ENCODE peak calls at places on chromosomes 12 and 14, in five cellular contexts. One of them, this sample, is unnamed.

GRCh38 chr12:69900720-69901131 is 75.7 kb downstream of the MYRFL start:
- DNase-seq in dorsolateral prefrontal cortex: no peak
- DNase-seq in foreskin fibroblast: peak
- DNase-seq in astrocyte of the spinal cord: peak
- DNase-seq in AG09309: no peak
- DNase-seq in this sample: peak

GRCh38 chr12:47015381-47015780 is 64.0 kb upstream of the PCED1B start:
- DNase-seq in dorsolateral prefrontal cortex: no peak
- DNase-seq in foreskin fibroblast: no peak
- DNase-seq in astrocyte of the spinal cord: no peak
- DNase-seq in AG09309: no peak
- DNase-seq in this sample: no peak

GRCh38 chr12:16076553-16076952 is 165.4 kb downstream of the DERA start:
- DNase-seq in dorsolateral prefrontal cortex: no peak
- DNase-seq in foreskin fibroblast: peak
- DNase-seq in astrocyte of the spinal cord: peak
- DNase-seq in AG09309: no peak
- DNase-seq in this sample: no peak

GRCh38 chr14:104214411-104214810 is 76.0 kb downstream of the KIF26A start:
- DNase-seq in dorsolateral prefrontal cortex: no peak
- DNase-seq in foreskin fibroblast: no peak
- DNase-seq in astrocyte of the spinal cord: no peak
- DNase-seq in AG09309: no peak
- DNase-seq in this sample: no peak

GRCh38 chr12:31506907-31507306 is 84.0 kb downstream of the DENND5B start:
- DNase-seq in dorsolateral prefrontal cortex: no peak
- DNase-seq in foreskin fibroblast: no peak
- DNase-seq in astrocyte of the spinal cord: peak
- DNase-seq in AG09309: no peak
- DNase-seq in this sample: no peak

GRCh38 chr14:73783107-73783727 is 68.4 kb upstream of the PTGR2 start:
- DNase-seq in dorsolateral prefrontal cortex: no peak
- DNase-seq in foreskin fibroblast: no peak
- DNase-seq in astrocyte of the spinal cord: peak
- DNase-seq in AG09309: no peak
- DNase-seq in this sample: no peak

GRCh38 chr14:98742001-98742400 is 530.0 kb downstream of the BCL11B start:
- DNase-seq in dorsolateral prefrontal cortex: no peak
- DNase-seq in foreskin fibroblast: no peak
- DNase-seq in astrocyte of the spinal cord: no peak
- DNase-seq in AG09309: no peak
- DNase-seq in this sample: no peak

GRCh38 chr12:53207042-53207441 is at the start of gene ITGB7:
- DNase-seq in dorsolateral prefrontal cortex: no peak
- DNase-seq in foreskin fibroblast: no peak
- DNase-seq in astrocyte of the spinal cord: no peak
- DNase-seq in AG09309: no peak
- DNase-seq in this sample: no peak

GRCh38 chr12:104190151-104190550 is 25.4 kb upstream of the TXNRD1 start:
- DNase-seq in dorsolateral prefrontal cortex: no peak
- DNase-seq in foreskin fibroblast: no peak
- DNase-seq in astrocyte of the spinal cord: no peak
- DNase-seq in AG09309: peak
- DNase-seq in this sample: no peak

GRCh38 chr14:75322746-75323145 is 44.1 kb downstream of the FOS start:
- DNase-seq in dorsolateral prefrontal cortex: no peak
- DNase-seq in foreskin fibroblast: no peak
- DNase-seq in astrocyte of the spinal cord: no peak
- DNase-seq in AG09309: no peak
- DNase-seq in this sample: no peak

DNA sequence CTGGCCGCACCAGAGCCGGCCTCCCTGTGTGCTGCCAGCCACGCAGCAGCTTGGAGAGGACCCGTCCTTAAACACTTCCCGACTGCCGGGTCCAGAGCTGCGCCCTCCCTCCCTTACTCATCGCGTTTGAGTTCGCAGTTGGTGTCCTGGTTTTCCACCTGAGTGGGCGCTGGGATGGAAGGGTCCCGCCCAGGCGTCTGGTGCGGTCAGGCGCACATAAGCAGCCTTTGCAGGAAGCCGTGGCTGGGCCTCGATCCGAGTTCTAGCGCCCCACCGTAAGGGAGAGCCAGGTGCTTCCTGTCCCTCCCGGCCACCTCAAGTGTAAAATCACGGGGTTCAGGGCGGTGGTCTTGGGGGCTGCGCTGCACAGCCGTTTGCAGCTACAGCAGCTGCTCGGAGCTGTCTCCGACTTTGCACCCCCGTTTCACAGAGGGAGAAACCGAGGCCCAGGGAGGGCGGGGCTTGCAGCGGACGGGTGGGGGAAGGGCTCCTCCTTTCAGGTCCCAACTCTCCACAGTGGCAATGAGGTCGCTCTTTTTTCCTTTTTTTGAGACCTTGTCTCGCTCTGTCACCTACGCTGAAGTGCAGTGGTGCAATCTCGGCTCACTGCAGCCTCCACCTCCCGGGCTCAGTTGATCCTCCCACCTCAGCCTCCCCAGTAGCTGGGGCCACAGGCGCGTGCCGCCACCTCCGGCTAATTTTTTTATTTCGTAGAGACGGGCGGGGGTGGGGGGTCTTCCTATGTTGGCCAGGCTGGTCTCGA is 51.3 kb downstream of the LRCOL1 start:
- DNase-seq in dorsolateral prefrontal cortex: no peak
- DNase-seq in foreskin fibroblast: no peak
- DNase-seq in astrocyte of the spinal cord: no peak
- DNase-seq in AG09309: no peak
- DNase-seq in this sample: no peak
- TF ChIP-seq CTCF in dorsolateral prefrontal cortex: no peak
- TF ChIP-seq CTCF in foreskin fibroblast: no peak
- TF ChIP-seq CTCF in astrocyte of the spinal cord: no peak
- TF ChIP-seq CTCF in AG09309: no peak
- TF ChIP-seq CTCF in this sample: no peak

GRCh38 chr12:124004233-124004875 is 31.3 kb downstream of the ZNF664 start:
- DNase-seq in dorsolateral prefrontal cortex: no peak
- DNase-seq in foreskin fibroblast: no peak
- DNase-seq in astrocyte of the spinal cord: no peak
- DNase-seq in AG09309: no peak
- DNase-seq in this sample: no peak
- TF ChIP-seq CTCF in dorsolateral prefrontal cortex: no peak
- TF ChIP-seq CTCF in foreskin fibroblast: no peak
- TF ChIP-seq CTCF in astrocyte of the spinal cord: no peak
- TF ChIP-seq CTCF in AG09309: no peak
- TF ChIP-seq CTCF in this sample: no peak

DNA sequence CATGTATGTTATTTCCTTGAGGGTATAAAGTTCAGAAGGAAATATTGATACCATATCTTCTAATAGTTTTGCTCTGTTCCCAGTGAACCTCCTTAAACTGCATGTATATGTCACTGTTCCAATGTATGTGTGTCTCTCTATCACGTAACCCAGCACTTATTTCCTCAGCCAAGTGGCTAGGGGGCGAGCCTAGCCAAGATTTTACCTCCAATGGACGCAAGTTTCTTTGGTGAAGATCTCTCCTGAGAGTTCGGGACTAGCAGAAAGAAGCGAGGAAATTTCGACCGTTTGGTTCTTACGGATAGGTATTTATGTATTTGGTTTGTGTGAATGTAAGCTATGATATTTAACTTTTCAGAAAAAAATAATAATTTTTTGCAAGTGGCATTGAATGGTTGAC is 2.5 kb downstream of the SFSWAP start:
- DNase-seq in dorsolateral prefrontal cortex: no peak
- DNase-seq in foreskin fibroblast: no peak
- DNase-seq in astrocyte of the spinal cord: no peak
- DNase-seq in AG09309: no peak
- DNase-seq in this sample: no peak
- TF ChIP-seq CTCF in dorsolateral prefrontal cortex: no peak
- TF ChIP-seq CTCF in foreskin fibroblast: no peak
- TF ChIP-seq CTCF in astrocyte of the spinal cord: no peak
- TF ChIP-seq CTCF in AG09309: no peak
- TF ChIP-seq CTCF in this sample: no peak

GRCh38 chr14:70721542-70721941 is 79.8 kb downstream of the TTC9 start:
- DNase-seq in dorsolateral prefrontal cortex: no peak
- DNase-seq in foreskin fibroblast: peak
- DNase-seq in astrocyte of the spinal cord: no peak
- DNase-seq in AG09309: no peak
- DNase-seq in this sample: no peak

GRCh38 chr14:70722418-70722817 is 80.7 kb downstream of the TTC9 start:
- DNase-seq in dorsolateral prefrontal cortex: no peak
- DNase-seq in foreskin fibroblast: no peak
- DNase-seq in astrocyte of the spinal cord: no peak
- DNase-seq in AG09309: no peak
- DNase-seq in this sample: no peak

GRCh38 chr14:70716483-70716882 is 74.8 kb downstream of the TTC9 start:
- DNase-seq in dorsolateral prefrontal cortex: no peak
- DNase-seq in foreskin fibroblast: no peak
- DNase-seq in astrocyte of the spinal cord: no peak
- DNase-seq in AG09309: no peak
- DNase-seq in this sample: no peak

GRCh38 chr14:70716958-70717357 is 75.2 kb downstream of the TTC9 start:
- DNase-seq in dorsolateral prefrontal cortex: no peak
- DNase-seq in foreskin fibroblast: no peak
- DNase-seq in astrocyte of the spinal cord: no peak
- DNase-seq in AG09309: no peak
- DNase-seq in this sample: no peak

GRCh38 chr14:70718383-70719123 is 76.8 kb downstream of the TTC9 start:
- DNase-seq in dorsolateral prefrontal cortex: no peak
- DNase-seq in foreskin fibroblast: no peak
- DNase-seq in astrocyte of the spinal cord: no peak
- DNase-seq in AG09309: no peak
- DNase-seq in this sample: no peak
- TF ChIP-seq CTCF in dorsolateral prefrontal cortex: no peak
- TF ChIP-seq CTCF in foreskin fibroblast: no peak
- TF ChIP-seq CTCF in astrocyte of the spinal cord: no peak
- TF ChIP-seq CTCF in AG09309: no peak
- TF ChIP-seq CTCF in this sample: no peak

This sample was measured in glutamatergic neuron.